ENCODE peak calls at places on chromosome 17, in five cellular contexts. L is SK-N-SH, N is GM12878, D is HCT116, W is HepG2. M is an unnamed sample.

GRCh38 chr17:73586921-73587680 is 57.1 kb downstream of the SDK2 start:
- DNase-seq in L (peak), N (no peak), D (peak), W (peak), M (no peak)

GRCh38 chr17:34443832-34444469 is 80.9 kb upstream of the CCL1 start:
- DNase-seq in L (peak), N (no peak), D (no peak), W (peak), M (peak)

GRCh38 chr17:45338023-45338781 is 21.4 kb upstream of the MAP3K14 start:
- DNase-seq in L (peak), N (no peak), D (no peak), W (no peak), M (no peak)

GRCh38 chr17:30173649-30174048 is 57.0 kb downstream of the NSRP1 start:
- DNase-seq in L (no peak), N (peak), D (no peak), W (no peak), M (no peak)

GRCh38 chr17:44956998-44957981 is 9.7 kb upstream of the KIF18B start:
- DNase-seq in L (peak), N (no peak), D (no peak), W (no peak), M (no peak)

GRCh38 chr17:80781188-80781577 is 210.5 kb upstream of the CHMP6 start:
- DNase-seq in L (no peak), N (no peak), D (no peak), W (no peak), M (no peak)

GRCh38 chr17:65345261-65346060 is 208.3 kb downstream of the RGS9 start:
- DNase-seq in L (no peak), N (no peak), D (no peak), W (no peak), M (no peak)

GRCh38 chr17:81471804-81472456 is 40.7 kb downstream of the ACTG1 start:
- DNase-seq in L (peak), N (no peak), D (peak), W (peak), M (no peak)

GRCh38 chr17:47742319-47743181 is 9.5 kb downstream of the TBX21 start:
- DNase-seq in L (peak), N (no peak), D (no peak), W (peak), M (no peak)

GRCh38 chr17:29733151-29733550 is 110.4 kb upstream of the CORO6 start:
- DNase-seq in L (no peak), N (no peak), D (no peak), W (no peak), M (no peak)

GRCh38 chr17:80308672-80309517 is 48.2 kb downstream of the RNF213 start:
- DNase-seq in L (no peak), N (no peak), D (no peak), W (no peak), M (no peak)

GRCh38 chr17:50847566-50847965 is 12.2 kb downstream of the WFIKKN2 start:
- DNase-seq in L (no peak), N (no peak), D (no peak), W (no peak), M (no peak)

GRCh38 chr17:1315891-1316403 is 36.5 kb downstream of the TRARG1 start:
- DNase-seq in L (no peak), N (no peak), D (no peak), W (no peak), M (no peak)

GRCh38 chr17:6666077-6666521 is 14.5 kb downstream of the C17orf100 start:
- DNase-seq in L (peak), N (no peak), D (peak), W (peak), M (peak)

GRCh38 chr17:32289454-32289853 is 23.8 kb downstream of the RHBDL3 start:
- DNase-seq in L (no peak), N (no peak), D (no peak), W (no peak), M (no peak)

GRCh38 chr17:73387746-73388577 is 76.2 kb upstream of the CDC42EP4 start:
- DNase-seq in L (no peak), N (no peak), D (no peak), W (no peak), M (no peak)

GRCh38 chr17:45246861-45247428 is 14.9 kb downstream of the SPATA32 start:
- DNase-seq in L (peak), N (no peak), D (no peak), W (no peak), M (peak)

GRCh38 chr17:332558-333322 is 19.9 kb downstream of the RPH3AL start:
- DNase-seq in L (no peak), N (no peak), D (no peak), W (no peak), M (no peak)

GRCh38 chr17:81071761-81072741 is 37.1 kb downstream of the BAIAP2 start:
- DNase-seq in L (no peak), N (no peak), D (no peak), W (no peak), M (no peak)

GRCh38 chr17:76727745-76728456 is 1.3 kb downstream of the METTL23 start:
- DNase-seq in L (no peak), N (peak), D (no peak), W (no peak), M (no peak)

GRCh38 chr17:13158511-13159240 is 140.8 kb upstream of the ELAC2 start:
- DNase-seq in L (no peak), N (no peak), D (no peak), W (no peak), M (no peak)

GRCh38 chr17:14813649-14814048 is 451.5 kb downstream of the PMP22 start:
- DNase-seq in L (peak), N (no peak), D (no peak), W (peak), M (no peak)
- TF ChIP-seq JUND in L (no peak), N (no peak), D (no peak), W (no peak), M (no peak)

GRCh38 chr17:70168979-70169706 is at the start of gene KCNJ2:
- DNase-seq in L (peak), N (no peak), D (no peak), W (peak), M (no peak)

GRCh38 chr17:70168044-70168978 is 1.0 kb upstream of the KCNJ2 start:
- DNase-seq in L (peak), N (no peak), D (no peak), W (no peak), M (no peak)

GRCh38 chr17:70171159-70171558 is 1.8 kb downstream of the KCNJ2 start:
- DNase-seq in L (no peak), N (no peak), D (no peak), W (no peak), M (no peak)

GRCh38 chr17:70172449-70172848 is 3.1 kb downstream of the KCNJ2 start:
- DNase-seq in L (no peak), N (no peak), D (no peak), W (no peak), M (no peak)

DNA sequence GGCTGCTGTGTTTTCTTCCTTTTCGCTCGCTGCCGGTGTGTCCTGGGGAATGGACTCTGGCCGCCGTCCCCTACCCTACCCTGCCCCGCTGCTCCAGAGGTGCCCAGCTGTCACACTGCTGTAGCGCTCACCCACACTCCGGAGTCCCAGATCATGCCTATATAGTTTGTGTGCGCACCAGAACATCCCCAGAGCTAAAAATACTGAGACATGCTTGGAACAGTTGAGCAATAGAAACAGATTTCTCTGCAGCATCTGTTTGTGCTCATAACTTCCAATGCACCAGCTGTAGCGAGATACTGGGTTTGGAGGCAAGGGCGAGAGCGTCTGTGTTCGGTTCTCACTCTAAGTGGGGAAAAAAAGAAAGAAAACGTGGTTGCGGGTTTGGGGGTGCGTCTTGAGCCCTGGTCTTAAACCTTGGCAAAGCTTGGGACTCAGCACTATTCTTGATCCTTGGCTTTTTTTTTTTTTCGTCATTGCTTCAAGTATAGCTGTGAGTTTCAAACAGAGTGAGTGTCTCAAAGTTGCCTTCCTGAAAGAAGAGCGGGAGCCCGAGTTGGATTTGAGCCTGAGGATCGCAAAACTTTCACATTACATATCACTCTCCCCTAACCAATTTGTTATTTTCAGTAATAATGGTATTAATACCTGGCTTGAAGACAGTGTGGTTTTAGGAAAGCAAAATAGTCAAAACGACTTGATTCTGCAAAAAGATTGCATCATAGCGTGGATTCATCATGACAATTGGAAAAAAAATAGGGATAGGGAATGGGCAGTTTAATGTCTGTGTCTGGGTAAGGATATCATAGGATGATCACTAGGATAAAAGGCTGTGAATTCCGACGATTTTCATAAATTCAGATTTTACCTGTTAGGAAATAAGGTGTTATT is 620 bp downstream of the KCNJ2 start:
- DNase-seq in L (no peak), N (no peak), D (no peak), W (no peak), M (no peak)
- TF ChIP-seq JUND in L (no peak), N (no peak), D (no peak), W (no peak), M (no peak)

GRCh38 chr17:56833812-56834379 is at the start of the genes C17orf67 and DGKE:
- DNase-seq in L (peak), N (peak), D (peak), W (peak), M (peak)
- TF ChIP-seq JUND in L (no peak), N (no peak), D (no peak), W (no peak), M (no peak)

GRCh38 chr17:38428150-38428642 is at the start of gene ARHGAP23:
- DNase-seq in L (peak), N (no peak), D (no peak), W (no peak), M (peak)
- TF ChIP-seq JUND in L (no peak), N (no peak), D (no peak), W (no peak), M (no peak)

GRCh38 chr17:39813631-39814030 is 50.5 kb downstream of the IKZF3 start:
- DNase-seq in L (no peak), N (no peak), D (no peak), W (no peak), M (no peak)
- TF ChIP-seq JUND in L (no peak), N (no peak), D (no peak), W (no peak), M (no peak)

GRCh38 chr17:10059684-10060211 is 138.7 kb downstream of the GAS7 start:
- DNase-seq in L (no peak), N (peak), D (no peak), W (no peak), M (no peak)
- TF ChIP-seq JUND in L (no peak), N (no peak), D (no peak), W (no peak), M (no peak)

DNA sequence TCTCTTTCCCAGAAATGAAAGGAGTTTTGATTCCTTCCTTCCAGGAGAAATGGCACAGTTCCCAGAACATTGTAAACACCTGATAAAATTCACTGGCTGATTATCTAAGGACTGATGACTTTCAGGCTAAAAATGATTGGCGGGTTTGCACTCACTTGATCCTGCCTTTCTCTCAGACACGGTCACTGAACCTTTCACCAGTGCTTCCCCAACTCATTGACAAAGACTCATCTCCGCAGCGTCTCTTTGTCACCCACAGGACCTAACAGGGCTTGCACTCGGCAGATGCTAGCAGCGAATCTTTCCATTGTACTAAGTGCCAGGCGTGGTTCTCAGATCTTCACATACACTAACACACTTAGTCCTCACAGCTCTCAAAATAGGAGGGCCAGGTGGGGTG is 7.3 kb upstream of the DHRS7C start:
- DNase-seq in L (no peak), N (no peak), D (no peak), W (no peak), M (no peak)
- TF ChIP-seq JUND in L (no peak), N (no peak), D (no peak), W (no peak), M (no peak)

GRCh38 chr17:17164156-17164555 is 42.0 kb downstream of the PLD6 start:
- DNase-seq in L (no peak), N (no peak), D (no peak), W (no peak), M (no peak)
- TF ChIP-seq JUND in L (no peak), N (no peak), D (no peak), W (no peak), M (no peak)

DNA sequence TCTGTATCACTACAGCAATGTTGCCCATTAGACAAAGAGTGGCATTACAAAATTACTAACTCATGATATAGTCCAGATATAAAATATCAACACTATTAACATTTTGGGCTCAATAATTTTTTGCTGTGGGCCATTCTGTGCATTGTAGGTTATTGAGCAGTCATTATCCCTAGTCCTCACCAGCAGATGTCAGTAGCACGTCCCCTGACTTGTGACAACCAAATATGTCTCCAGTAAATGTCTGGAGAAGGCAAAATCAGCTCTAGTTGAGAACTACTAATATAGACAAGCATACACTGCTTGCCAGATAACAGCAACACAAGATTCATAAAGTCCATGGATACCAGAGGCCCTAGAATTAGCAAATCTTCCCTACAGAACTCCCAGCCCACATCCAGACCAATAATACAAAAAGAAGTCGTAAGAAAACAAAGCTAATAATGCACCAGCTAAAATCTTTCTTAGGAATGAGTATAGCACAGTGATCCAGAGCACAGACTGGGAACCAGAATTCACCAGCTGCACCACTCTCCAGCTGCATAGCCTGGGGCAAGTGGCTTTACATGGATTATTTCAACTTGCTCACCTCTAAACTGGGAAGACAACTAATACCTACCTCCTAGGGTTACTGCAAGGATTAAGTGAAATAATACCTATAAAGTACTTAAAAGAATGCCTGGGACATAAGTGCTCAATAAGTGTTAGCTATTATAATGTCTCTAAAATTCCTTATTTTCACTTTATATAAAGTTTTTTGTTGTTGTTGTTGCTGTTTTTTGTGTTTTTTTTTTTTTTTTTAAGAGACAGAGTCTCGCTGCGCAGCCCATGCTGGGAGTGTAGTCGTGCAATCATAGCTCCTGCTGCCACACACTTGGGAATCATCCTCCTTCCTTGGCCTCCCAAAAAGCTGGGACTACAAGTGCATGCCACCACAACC is 23.7 kb downstream of the HELZ start:
- DNase-seq in L (peak), N (no peak), D (peak), W (peak), M (no peak)
- TF ChIP-seq JUND in L (no peak), N (no peak), D (no peak), W (no peak), M (no peak)

GRCh38 chr17:72117470-72117747 is 3.4 kb upstream of the SOX9 start:
- DNase-seq in L (no peak), N (no peak), D (no peak), W (no peak), M (no peak)

GRCh38 chr17:72118588-72119279 is 2.1 kb upstream of the SOX9 start:
- DNase-seq in L (peak), N (peak), D (peak), W (peak), M (peak)

GRCh38 chr17:72119280-72119962 is 1.4 kb upstream of the SOX9 start:
- DNase-seq in L (no peak), N (no peak), D (no peak), W (no peak), M (no peak)

GRCh38 chr17:72116692-72117469 is 3.9 kb upstream of the SOX9 start:
- DNase-seq in L (no peak), N (no peak), D (no peak), W (no peak), M (peak)

DNA sequence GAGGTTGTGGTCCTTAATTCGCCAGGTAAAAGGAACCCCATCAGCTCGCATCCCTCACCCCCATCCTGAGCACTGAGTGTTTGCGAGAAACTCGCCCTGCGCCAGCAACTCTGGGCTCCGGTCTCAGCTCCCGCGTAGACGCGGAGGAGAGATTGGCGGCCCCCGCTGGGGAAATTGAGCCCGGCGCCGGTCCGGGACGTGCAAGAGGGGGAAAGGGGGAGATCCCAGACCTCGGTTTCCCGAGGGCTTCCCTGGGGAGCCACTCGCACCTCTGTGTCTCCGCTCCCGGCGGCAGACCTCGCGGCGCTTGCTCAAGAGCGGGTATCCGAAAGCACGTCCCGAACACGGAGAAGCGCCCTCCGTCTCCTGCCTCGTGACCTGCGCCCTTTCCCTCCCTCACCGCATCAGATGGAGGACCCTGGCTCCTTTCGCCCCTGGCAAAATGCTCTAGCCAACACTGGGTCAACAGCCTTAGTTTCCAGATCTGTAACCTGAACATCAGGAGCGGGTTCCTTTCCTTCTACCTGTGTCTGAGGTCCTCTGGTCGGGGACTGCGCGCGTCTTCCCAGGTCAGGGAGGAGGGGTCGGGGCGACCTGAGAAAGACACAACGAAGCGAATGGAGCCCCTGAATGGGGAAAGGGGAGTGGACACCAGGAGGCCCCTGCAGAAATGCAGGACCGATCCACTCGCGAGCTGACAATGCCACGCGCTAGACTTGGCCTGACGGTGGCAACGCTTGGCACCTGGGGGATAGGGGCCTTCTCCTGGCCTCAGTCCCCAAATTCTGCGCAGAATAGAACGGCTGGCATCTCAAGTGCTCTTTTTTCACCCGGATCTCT is 2.9 kb upstream of the SOX9 start:
- DNase-seq in L (peak), N (no peak), D (no peak), W (no peak), M (no peak)
- TF ChIP-seq JUND in L (no peak), N (no peak), D (no peak), W (no peak), M (no peak)

M was measured in T47D.